ENCODE peak calls at places on chromosomes 4 and X, in ten cellular contexts. S, I, E, W, R, V, Z, U, A and P are unnamed samples.

GRCh38 chr4:148057425-148058020 is 325.6 kb downstream of the ARHGAP10 start:
- DNase-seq in S (no peak), I (no peak), E (no peak), W (no peak), R (no peak), V (no peak), Z (no peak), U (no peak), A (no peak), P (no peak)

GRCh38 chrX:39242187-39242586 is 440.9 kb downstream of the MID1IP1 start:
- DNase-seq in S (peak), I (no peak), E (peak), W (peak), R (no peak), V (peak), Z (no peak), U (no peak), A (peak), P (peak)

GRCh38 chrX:54922547-54922946 is 1.9 kb downstream of the TRO start:
- DNase-seq in S (no peak), I (no peak), E (no peak), W (no peak), R (no peak), V (no peak), Z (no peak), U (no peak), A (no peak), P (no peak)

GRCh38 chr4:38136604-38137003 is 176.4 kb downstream of the PTTG2 start:
- DNase-seq in S (no peak), I (no peak), E (no peak), W (no peak), R (no peak), V (no peak), Z (no peak), U (no peak), A (no peak), P (no peak)

GRCh38 chr4:20313237-20314030 is 61.7 kb downstream of the SLIT2 start:
- DNase-seq in S (peak), I (no peak), E (no peak), W (no peak), R (peak), V (peak), Z (no peak), U (no peak), A (peak), P (no peak)

GRCh38 chr4:64417974-64418373 is 8.7 kb upstream of the TECRL start:
- DNase-seq in S (no peak), I (no peak), E (no peak), W (peak), R (no peak), V (peak), Z (peak), U (no peak), A (no peak), P (peak)

GRCh38 chr4:153649572-153649991 is 34.5 kb upstream of the TLR2 start:
- DNase-seq in S (peak), I (no peak), E (peak), W (peak), R (no peak), V (peak), Z (peak), U (no peak), A (peak), P (no peak)

GRCh38 chrX:63506320-63506719 is 155.2 kb upstream of the SPIN4 start:
- DNase-seq in S (peak), I (no peak), E (peak), W (peak), R (no peak), V (peak), Z (peak), U (no peak), A (peak), P (no peak)

GRCh38 chr4:175823015-175823741 is 11.1 kb upstream of the GPM6A start:
- DNase-seq in S (no peak), I (no peak), E (no peak), W (no peak), R (no peak), V (no peak), Z (no peak), U (no peak), A (no peak), P (no peak)

GRCh38 chr4:82223715-82224114 is 150.1 kb downstream of the HNRNPD start:
- DNase-seq in S (no peak), I (peak), E (no peak), W (no peak), R (no peak), V (peak), Z (no peak), U (peak), A (no peak), P (no peak)

GRCh38 chr4:56618734-56619133 is 62.4 kb downstream of the HOPX start:
- DNase-seq in S (no peak), I (no peak), E (no peak), W (no peak), R (no peak), V (no peak), Z (no peak), U (no peak), A (no peak), P (no peak)

GRCh38 chrX:153967536-153968214 is 3.9 kb downstream of the HCFC1 start:
- DNase-seq in S (no peak), I (no peak), E (no peak), W (no peak), R (no peak), V (no peak), Z (no peak), U (no peak), A (no peak), P (no peak)

GRCh38 chr4:74374561-74375327 is 9.8 kb downstream of the EREG start:
- DNase-seq in S (peak), I (no peak), E (peak), W (peak), R (no peak), V (peak), Z (peak), U (peak), A (no peak), P (no peak)

GRCh38 chr4:3729188-3729884 is 36.8 kb upstream of the ADRA2C start:
- DNase-seq in S (no peak), I (no peak), E (peak), W (peak), R (no peak), V (no peak), Z (no peak), U (no peak), A (no peak), P (no peak)

GRCh38 chr4:114056599-114056998 is 77.2 kb upstream of the ARSJ start:
- DNase-seq in S (no peak), I (no peak), E (no peak), W (no peak), R (no peak), V (no peak), Z (no peak), U (no peak), A (no peak), P (no peak)

GRCh38 chr4:114052227-114052626 is 72.8 kb upstream of the ARSJ start:
- DNase-seq in S (no peak), I (no peak), E (no peak), W (no peak), R (no peak), V (no peak), Z (no peak), U (peak), A (no peak), P (no peak)

DNA sequence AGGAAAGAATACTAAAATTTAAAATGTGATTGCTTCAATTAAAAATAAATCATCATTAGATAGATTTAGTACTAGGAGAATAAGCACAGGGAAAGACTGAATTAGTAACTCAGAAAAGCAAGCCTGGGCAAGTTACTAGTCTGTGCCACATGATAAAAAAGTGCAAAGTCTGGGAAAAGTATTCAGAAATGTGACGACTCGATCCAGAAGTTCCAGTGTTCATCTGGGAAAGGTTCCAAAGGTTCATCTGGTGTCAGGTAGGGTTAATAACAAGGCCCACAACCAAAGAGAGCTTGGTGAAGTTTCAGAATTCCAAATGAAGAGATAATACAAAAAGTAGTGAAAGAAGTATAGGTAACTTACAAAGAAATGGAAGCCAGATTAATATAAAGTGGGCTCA is 78.3 kb upstream of the ARSJ start:
- DNase-seq in S (peak), I (no peak), E (no peak), W (no peak), R (no peak), V (no peak), Z (no peak), U (no peak), A (no peak), P (no peak)
- TF ChIP-seq CTCF in S (peak), I (no peak), E (no peak), W (no peak), R (no peak), V (no peak), Z (no peak), U (no peak), A (no peak), P (no peak)

DNA sequence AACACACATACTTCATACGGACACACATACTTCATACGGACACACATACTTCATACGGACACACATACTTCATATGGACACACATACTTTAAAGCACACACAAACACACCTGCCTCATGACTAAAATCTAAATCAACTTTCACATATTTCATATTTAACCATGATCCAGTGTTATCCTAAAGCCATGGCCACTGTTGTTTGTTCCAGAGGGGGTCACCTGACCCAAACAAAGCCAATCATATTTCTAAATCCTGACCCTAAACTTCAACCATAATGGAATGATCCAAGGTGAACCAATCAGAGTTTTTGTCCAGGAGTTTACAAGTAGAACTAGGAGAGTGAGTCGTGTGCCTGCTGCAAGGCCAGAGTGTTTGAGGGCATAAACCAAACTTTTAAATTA is 97.2 kb upstream of the KIT start:
- DNase-seq in S (no peak), I (no peak), E (no peak), W (no peak), R (no peak), V (no peak), Z (no peak), U (no peak), A (no peak), P (no peak)
- TF ChIP-seq CTCF in S (no peak), I (no peak), E (no peak), W (no peak), R (no peak), V (no peak), Z (no peak), U (no peak), A (no peak), P (no peak)

DNA sequence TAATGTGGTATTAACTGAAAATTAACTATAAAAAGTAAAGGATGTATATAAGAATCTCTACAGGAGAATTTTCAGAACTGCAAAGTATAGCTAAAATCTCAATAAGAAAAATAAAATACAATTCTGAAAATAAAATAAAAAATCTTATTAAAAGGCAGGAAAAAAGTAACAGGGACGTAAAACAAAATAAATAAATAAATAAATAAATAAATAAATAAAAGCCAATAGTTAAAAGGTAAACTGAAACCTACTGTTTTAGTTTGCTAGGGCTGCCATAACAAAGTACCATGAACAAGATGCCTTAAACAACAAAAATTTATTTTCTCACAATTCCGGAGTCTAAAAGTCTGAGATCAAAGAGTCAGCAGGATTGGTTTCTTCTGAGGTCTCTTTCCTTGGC is 140.6 kb downstream of the SPANXA1 start:
- DNase-seq in S (no peak), I (no peak), E (no peak), W (no peak), R (no peak), V (no peak), Z (no peak), U (no peak), A (no peak), P (no peak)
- TF ChIP-seq CTCF in S (no peak), I (no peak), E (no peak), W (no peak), R (no peak), V (no peak), Z (no peak), U (no peak), A (no peak), P (no peak)

DNA sequence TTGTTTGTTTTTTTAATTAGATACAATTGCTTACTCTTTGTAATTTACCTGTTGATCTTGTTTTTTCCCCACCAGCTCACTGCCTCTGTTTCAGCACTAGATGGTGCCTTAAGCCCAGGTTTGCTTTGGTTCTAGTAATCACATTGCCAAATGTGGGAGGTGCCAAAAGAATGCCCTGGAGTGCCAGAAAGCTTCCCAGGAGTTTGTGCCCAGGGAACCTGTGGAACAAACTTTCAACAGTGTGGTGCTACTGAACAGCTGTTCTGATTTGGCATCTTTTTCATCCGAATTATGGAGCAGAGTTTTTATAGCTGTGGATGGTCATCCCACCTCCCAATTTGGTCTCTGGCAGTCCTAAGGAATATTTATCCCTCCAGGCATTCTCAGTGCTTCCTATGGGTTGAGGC is 1000.7 kb downstream of the STIM2 start:
- DNase-seq in S (peak), I (no peak), E (peak), W (peak), R (no peak), V (peak), Z (peak), U (no peak), A (peak), P (peak)
- TF ChIP-seq CTCF in S (peak), I (peak), E (peak), W (peak), R (peak), V (peak), Z (peak), U (no peak), A (peak), P (peak)